ENCODE peak calls at places on chromosomes 1 and 21, in ten cellular contexts. W, H, G, P, I, S, B, X, D and K are unnamed samples.

GRCh38 chr1:230123280-230124186 is 56.5 kb downstream of the GALNT2 start:
- DNase-seq in H (no peak), G (no peak), X (no peak), B (no peak), S (peak), I (peak), D (no peak), P (peak), W (no peak), K (peak)

GRCh38 chr1:227323164-227323955 is 5.1 kb upstream of the CDC42BPA start:
- DNase-seq in W (no peak), S (no peak), D (no peak), H (no peak), B (no peak), X (no peak), P (no peak), I (no peak), G (no peak), K (no peak)

GRCh38 chr21:35257413-35257812 is 208.3 kb upstream of the RUNX1 start:
- DNase-seq in W (peak), H (no peak), I (no peak), X (peak), P (no peak), B (no peak), G (peak), D (no peak), S (no peak), K (no peak)

GRCh38 chr21:14762734-14763694 is 216.9 kb upstream of the SAMSN1 start:
- DNase-seq in H (no peak), D (no peak), W (no peak), B (no peak), P (peak), G (no peak), I (peak), X (no peak), S (peak), K (no peak)

GRCh38 chr1:187551061-187551460 is 722.3 kb downstream of the PLA2G4A start:
- DNase-seq in S (no peak), W (no peak), P (no peak), B (no peak), G (no peak), D (no peak), X (no peak), H (no peak), I (no peak), K (no peak)

GRCh38 chr1:5232537-5232936 is 578.1 kb downstream of the AJAP1 start:
- DNase-seq in D (no peak), S (no peak), G (no peak), I (no peak), W (no peak), P (no peak), H (no peak), X (no peak), B (no peak), K (no peak)

GRCh38 chr1:36515315-36516138 is 32.8 kb upstream of the CSF3R start:
- DNase-seq in W (no peak), I (no peak), P (no peak), B (no peak), X (no peak), S (no peak), G (no peak), D (no peak), H (no peak), K (no peak)

GRCh38 chr1:176450526-176450925 is 12.4 kb upstream of the PAPPA2 start:
- DNase-seq in W (no peak), X (no peak), B (no peak), S (no peak), I (no peak), D (no peak), H (no peak), P (no peak), G (no peak), K (no peak)

GRCh38 chr1:17873007-17873675 is 118.0 kb downstream of the ACTL8 start:
- DNase-seq in W (no peak), H (no peak), G (no peak), P (no peak), X (no peak), B (no peak), S (no peak), I (no peak), D (no peak), K (no peak)

GRCh38 chr1:973459-974292 is 7.4 kb downstream of the PLEKHN1 start:
- DNase-seq in S (no peak), P (no peak), D (no peak), G (no peak), W (no peak), I (no peak), H (no peak), X (no peak), B (no peak), K (no peak)

GRCh38 chr1:42209516-42210370 is 45.2 kb upstream of the GUCA2A start:
- DNase-seq in S (no peak), P (no peak), D (no peak), X (peak), B (no peak), I (no peak), W (no peak), H (no peak), G (no peak), K (no peak)

GRCh38 chr1:15617874-15618684 is 821 bp downstream of the DDI2 start:
- DNase-seq in D (no peak), X (no peak), S (peak), P (peak), I (peak), W (peak), G (no peak), H (no peak), B (no peak), K (peak)

GRCh38 chr21:34609244-34609950 is 5.5 kb downstream of the RCAN1 start:
- DNase-seq in G (no peak), X (no peak), D (peak), W (no peak), S (no peak), B (no peak), I (no peak), H (no peak), P (no peak), K (no peak)

GRCh38 chr1:88145752-88146151 is 538.3 kb upstream of the PKN2 start:
- DNase-seq in G (no peak), S (no peak), P (no peak), D (no peak), W (no peak), X (no peak), B (no peak), H (no peak), I (no peak), K (no peak)
- TF ChIP-seq CTCF in G (no peak), S (no peak), P (no peak), D (no peak), W (no peak), X (no peak), B (no peak), H (no peak), I (no peak), K (no peak)

DNA sequence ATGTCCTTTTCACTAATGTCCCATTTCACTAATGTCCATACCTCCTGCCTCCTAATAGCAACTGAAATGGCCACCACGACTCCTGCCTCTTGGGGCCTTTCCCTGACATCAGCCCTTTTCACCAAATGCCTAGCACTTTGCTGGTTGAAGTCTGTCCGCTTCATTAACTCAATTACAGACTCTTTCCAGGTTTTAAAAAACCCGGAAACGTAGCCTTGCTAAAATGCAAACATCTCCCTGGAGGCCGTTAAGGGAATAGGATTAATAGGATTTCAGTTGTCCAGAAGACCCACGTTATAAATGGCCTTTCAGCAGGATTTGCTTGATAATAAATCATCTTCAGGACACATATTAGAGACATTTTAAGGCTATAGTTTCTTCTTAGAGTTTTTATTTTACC is 25.7 kb upstream of the ERO1B start:
- DNase-seq in B (peak), X (no peak), P (no peak), I (no peak), W (peak), D (no peak), S (no peak), H (no peak), G (no peak), K (no peak)
- TF ChIP-seq CTCF in B (peak), X (no peak), P (no peak), I (no peak), W (no peak), D (no peak), S (no peak), H (peak), G (no peak), K (no peak)

DNA sequence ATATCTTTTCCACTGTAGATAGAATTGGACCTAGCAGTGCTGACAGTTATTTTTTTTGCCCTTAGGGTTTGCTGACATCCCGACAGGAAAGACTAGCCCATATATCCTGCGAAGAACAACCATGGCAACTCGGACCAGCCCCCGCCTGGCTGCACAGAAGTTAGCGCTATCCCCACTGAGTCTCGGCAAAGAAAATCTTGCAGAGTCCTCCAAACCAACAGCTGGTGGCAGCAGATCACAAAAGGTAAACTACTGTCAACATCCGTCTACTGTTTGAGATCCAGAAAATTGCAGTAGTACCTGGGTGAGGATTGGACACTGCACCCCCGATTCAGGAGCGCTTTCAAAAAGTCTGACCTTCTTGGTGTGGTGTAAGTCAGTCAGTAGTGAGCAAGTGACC is 55.8 kb downstream of the CENPF start:
- DNase-seq in P (no peak), X (peak), I (no peak), W (peak), G (no peak), S (no peak), H (no peak), D (no peak), B (peak), K (no peak)
- TF ChIP-seq CTCF in P (peak), X (peak), I (no peak), W (peak), G (no peak), S (peak), H (peak), D (no peak), B (peak), K (no peak)

GRCh38 chr1:39392851-39393573 is 98.4 kb upstream of the BMP8A start:
- DNase-seq in I (no peak), X (no peak), D (no peak), W (no peak), B (no peak), P (no peak), G (no peak), H (no peak), S (no peak), K (no peak)

GRCh38 chr1:39385067-39385988 is 106.1 kb upstream of the BMP8A start:
- DNase-seq in W (no peak), X (no peak), G (no peak), I (no peak), D (no peak), S (no peak), H (no peak), B (no peak), P (no peak), K (no peak)

GRCh38 chr1:39386997-39387396 is 104.4 kb upstream of the BMP8A start:
- DNase-seq in G (no peak), D (no peak), X (no peak), P (no peak), W (no peak), B (no peak), H (no peak), S (no peak), I (no peak), K (no peak)

GRCh38 chr1:39391741-39392679 is 99.4 kb upstream of the BMP8A start:
- DNase-seq in H (no peak), S (peak), B (no peak), I (no peak), X (peak), W (peak), D (no peak), G (no peak), P (no peak), K (no peak)

GRCh38 chr1:39387452-39387851 is 104.0 kb upstream of the BMP8A start:
- DNase-seq in B (no peak), I (no peak), G (no peak), X (peak), P (no peak), S (no peak), H (no peak), D (no peak), W (no peak), K (peak)
- TF ChIP-seq CTCF in B (peak), I (peak), G (no peak), X (peak), P (no peak), S (no peak), H (peak), D (no peak), W (peak), K (no peak)

GRCh38 chr1:237713886-237714285 is 176.8 kb downstream of the ZP4 start:
- DNase-seq in X (no peak), D (no peak), B (no peak), I (no peak), W (no peak), G (no peak), S (no peak), P (no peak), H (no peak), K (no peak)
- TF ChIP-seq CTCF in X (no peak), D (no peak), B (no peak), I (no peak), W (no peak), G (no peak), S (no peak), P (no peak), H (no peak), K (no peak)

DNA sequence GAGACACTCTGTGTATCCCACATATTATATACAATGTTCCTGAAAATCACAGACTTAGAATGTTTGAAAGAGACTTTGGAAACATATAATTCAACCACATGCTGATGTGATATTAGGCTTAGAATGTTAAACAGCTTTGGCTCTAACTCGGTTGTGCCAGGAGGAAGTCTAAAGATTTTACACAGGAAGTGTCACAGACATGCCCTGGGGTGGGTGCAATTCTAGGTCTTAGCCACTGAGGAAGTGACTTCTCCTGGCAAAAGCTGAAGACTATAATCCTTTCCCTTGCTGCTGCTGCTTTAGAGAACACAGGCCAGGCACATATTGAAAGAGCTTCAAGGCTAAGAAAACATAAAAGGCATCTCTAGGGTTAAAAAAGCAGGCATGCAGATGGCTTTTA is 51.0 kb downstream of the RPL5 start:
- DNase-seq in G (no peak), S (peak), W (peak), I (peak), X (no peak), H (no peak), D (no peak), P (no peak), B (no peak), K (peak)
- TF ChIP-seq CTCF in G (no peak), S (no peak), W (no peak), I (no peak), X (no peak), H (no peak), D (no peak), P (no peak), B (no peak), K (no peak)

DNA sequence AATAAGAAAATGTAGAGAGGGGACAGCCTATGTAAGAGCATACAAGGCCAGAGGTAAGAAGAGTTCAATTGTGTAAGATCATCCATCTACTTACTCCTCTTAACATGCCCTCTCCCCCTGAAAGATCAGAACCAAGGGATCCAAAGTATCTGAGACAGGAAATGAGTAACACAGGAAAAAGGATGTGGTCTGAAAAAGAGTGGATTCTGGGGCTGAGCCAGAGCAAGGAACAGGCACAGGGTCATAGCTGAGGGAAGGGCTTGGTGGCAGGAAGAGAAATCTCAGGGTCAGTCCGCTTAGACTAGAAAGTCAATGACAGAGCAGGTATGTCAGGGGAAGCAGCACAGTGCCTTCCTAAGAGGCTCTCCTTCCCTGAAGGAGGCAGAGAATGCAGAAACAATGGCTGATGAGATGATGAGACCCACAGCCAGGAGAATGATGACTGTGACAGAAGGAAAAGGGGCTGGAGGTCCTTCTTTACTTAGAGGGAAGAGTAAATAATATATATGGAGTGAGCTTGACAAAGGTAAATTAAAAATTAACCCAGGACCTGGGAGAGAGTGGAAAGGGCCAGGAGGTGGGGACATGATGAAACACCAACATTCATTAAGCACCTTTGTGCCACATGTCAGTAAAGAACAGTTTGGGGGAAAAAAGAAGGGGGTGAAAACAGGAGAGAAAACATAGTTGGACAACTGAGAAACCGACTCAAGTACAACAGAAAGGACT is 26.2 kb upstream of the A3GALT2 start:
- DNase-seq in P (no peak), X (peak), W (peak), G (no peak), H (no peak), D (no peak), I (no peak), S (no peak), B (no peak), K (no peak)
- TF ChIP-seq CTCF in P (no peak), X (no peak), W (no peak), G (no peak), H (no peak), D (no peak), I (no peak), S (no peak), B (no peak), K (no peak)

GRCh38 chr1:44239961-44240371 is 26.7 kb downstream of the DMAP1 start:
- DNase-seq in D (no peak), S (no peak), B (no peak), X (no peak), P (no peak), I (no peak), W (no peak), H (no peak), G (peak), K (no peak)

GRCh38 chr1:44238651-44239050 is 25.4 kb downstream of the DMAP1 start:
- DNase-seq in S (no peak), I (no peak), B (no peak), G (no peak), X (no peak), P (no peak), W (no peak), D (no peak), H (no peak), K (no peak)

GRCh38 chr1:44237721-44238457 is 24.6 kb downstream of the DMAP1 start:
- DNase-seq in B (peak), S (peak), D (no peak), P (peak), G (no peak), H (peak), I (peak), X (no peak), W (peak), K (peak)

GRCh38 chr1:44240802-44241671 is 27.8 kb downstream of the DMAP1 start:
- DNase-seq in W (no peak), D (no peak), P (no peak), H (no peak), S (no peak), G (no peak), B (no peak), I (no peak), X (no peak), K (no peak)

GRCh38 chr1:44239337-44239960 is 26.2 kb downstream of the DMAP1 start:
- DNase-seq in H (peak), P (no peak), W (peak), B (peak), X (peak), D (no peak), S (no peak), G (no peak), I (no peak), K (no peak)
- TF ChIP-seq CTCF in H (peak), P (no peak), W (no peak), B (peak), X (peak), D (no peak), S (no peak), G (no peak), I (no peak), K (no peak)